ENCODE peak calls at places on chromosomes 1 and 21, in six cellular contexts. R, U, I, J, C and Q are unnamed samples.

GRCh38 chr1:183323849-183324683 is 94.1 kb downstream of the NMNAT2 start:
- DNase-seq in R (no peak), U (no peak), I (no peak), J (no peak), C (no peak), Q (no peak)

GRCh38 chr1:37718901-37719571 is 26.7 kb downstream of the CDCA8 start:
- DNase-seq in R (no peak), U (no peak), I (no peak), J (no peak), C (no peak), Q (no peak)

GRCh38 chr1:67945733-67946374 is 104.6 kb downstream of the DIRAS3 start:
- DNase-seq in R (no peak), U (no peak), I (peak), J (peak), C (no peak), Q (no peak)

GRCh38 chr1:14597343-14598006 is 1.0 kb upstream of the KAZN start:
- DNase-seq in R (no peak), U (peak), I (no peak), J (peak), C (no peak), Q (no peak)

GRCh38 chr1:221834698-221835538 is 93.0 kb upstream of the DUSP10 start:
- DNase-seq in R (no peak), U (no peak), I (no peak), J (no peak), C (no peak), Q (no peak)

GRCh38 chr1:1100296-1100695 is 15.6 kb downstream of the C1orf159 start:
- DNase-seq in R (no peak), U (peak), I (no peak), J (no peak), C (no peak), Q (no peak)

GRCh38 chr21:26782349-26782748 is 62.9 kb downstream of the ADAMTS1 start:
- DNase-seq in R (no peak), U (no peak), I (no peak), J (no peak), C (no peak), Q (no peak)

GRCh38 chr21:45363921-45364463 is 41.0 kb upstream of the COL18A1 start:
- DNase-seq in R (peak), U (peak), I (peak), J (peak), C (peak), Q (peak)

GRCh38 chr1:231959225-231959884 is 332.8 kb downstream of the DISC1 start:
- DNase-seq in R (no peak), U (no peak), I (no peak), J (no peak), C (no peak), Q (no peak)

GRCh38 chr21:17397703-17398102 is 115.1 kb upstream of the CXADR start:
- DNase-seq in R (no peak), U (no peak), I (no peak), J (no peak), C (no peak), Q (no peak)

GRCh38 chr1:22332166-22332717 is 119.4 kb upstream of the ZBTB40 start:
- DNase-seq in R (no peak), U (peak), I (no peak), J (peak), C (no peak), Q (no peak)

GRCh38 chr1:220915954-220916353 is 36.7 kb downstream of the HLX start:
- DNase-seq in R (no peak), U (no peak), I (no peak), J (no peak), C (no peak), Q (no peak)

GRCh38 chr21:34794686-34795085 is 125.9 kb downstream of the CLIC6 start:
- DNase-seq in R (no peak), U (no peak), I (no peak), J (no peak), C (no peak), Q (no peak)

GRCh38 chr1:112849425-112849966 is 106.5 kb downstream of the SLC16A1 start:
- DNase-seq in R (no peak), U (peak), I (no peak), J (no peak), C (no peak), Q (no peak)

GRCh38 chr1:190699165-190699564 is 221.5 kb upstream of the BRINP3 start:
- DNase-seq in R (no peak), U (no peak), I (no peak), J (no peak), C (no peak), Q (no peak)

GRCh38 chr1:239879321-239880170 is 212.1 kb upstream of the FMN2 start:
- DNase-seq in R (no peak), U (no peak), I (no peak), J (no peak), C (no peak), Q (no peak)

GRCh38 chr1:55870076-55870475 is 654.9 kb upstream of the USP24 start:
- DNase-seq in R (no peak), U (no peak), I (no peak), J (no peak), C (no peak), Q (no peak)

GRCh38 chr21:15809065-15809464 is 79.3 kb downstream of the USP25 start:
- DNase-seq in R (no peak), U (no peak), I (no peak), J (no peak), C (no peak), Q (no peak)

GRCh38 chr1:16921391-16922185 is at the start of gene CROCC:
- DNase-seq in R (no peak), U (peak), I (no peak), J (peak), C (peak), Q (peak)

GRCh38 chr1:171433451-171433850 is 51.9 kb upstream of the PRRC2C start:
- DNase-seq in R (no peak), U (no peak), I (no peak), J (no peak), C (no peak), Q (no peak)

GRCh38 chr1:228827026-228827425 is 91.7 kb downstream of the RHOU start:
- DNase-seq in R (no peak), U (no peak), I (peak), J (no peak), C (no peak), Q (no peak)

GRCh38 chr1:27912429-27912828 is 22.4 kb upstream of the SMPDL3B start:
- DNase-seq in R (no peak), U (no peak), I (no peak), J (no peak), C (no peak), Q (no peak)

GRCh38 chr1:95095833-95096217 is 21.3 kb upstream of the TLCD4 start:
- DNase-seq in R (no peak), U (no peak), I (no peak), J (no peak), C (no peak), Q (no peak)

GRCh38 chr1:30811187-30811586 is 53.6 kb upstream of the LAPTM5 start:
- DNase-seq in R (no peak), U (no peak), I (no peak), J (no peak), C (no peak), Q (no peak)

GRCh38 chr1:209248649-209249279 is 334.8 kb upstream of the CAMK1G start:
- DNase-seq in R (peak), U (no peak), I (peak), J (peak), C (peak), Q (no peak)

DNA sequence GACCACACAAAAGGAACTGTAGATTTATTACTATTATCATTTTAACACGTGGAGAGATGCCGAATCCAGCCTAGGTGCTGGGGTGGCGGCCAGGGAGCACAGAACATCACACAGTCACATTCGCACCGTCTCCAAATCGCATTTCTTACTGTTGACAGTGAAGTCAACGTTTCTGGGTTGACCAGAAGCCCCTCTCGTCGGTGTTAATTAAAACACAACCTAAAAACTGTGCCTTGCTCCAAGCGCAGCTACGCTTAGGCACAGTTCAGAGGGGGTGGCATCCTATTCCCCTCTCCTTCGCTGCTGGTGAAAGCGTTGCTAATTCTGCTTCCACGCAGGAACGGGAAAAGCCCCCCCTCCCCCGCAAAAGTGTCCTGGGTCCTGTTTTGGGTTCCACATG is 4.1 kb downstream of the RIPK4 start:
- DNase-seq in R (no peak), U (no peak), I (no peak), J (no peak), C (no peak), Q (no peak)
- H3K4me3 ChIP-seq in R (no peak), U (no peak), I (no peak), J (no peak), C (no peak), Q (no peak)

GRCh38 chr1:166969074-166969677 is 6.2 kb downstream of the ILDR2 start:
- DNase-seq in R (no peak), U (no peak), I (no peak), J (no peak), C (no peak), Q (no peak)
- TF ChIP-seq POLR2A in R (no peak), U (no peak), I (no peak), J (no peak), C (no peak), Q (no peak)

GRCh38 chr1:119139393-119139792 is 1.1 kb downstream of the WARS2 start:
- DNase-seq in R (no peak), U (no peak), I (no peak), J (no peak), C (no peak), Q (no peak)
- H3K4me3 ChIP-seq in R (peak), U (peak), I (peak), J (peak), C (peak), Q (peak)

GRCh38 chr1:108963052-108963686 is at the start of gene CLCC1:
- DNase-seq in R (peak), U (peak), I (peak), J (peak), C (peak), Q (peak)
- TF ChIP-seq POLR2A in R (peak), U (peak), I (peak), J (peak), C (peak), Q (peak)

GRCh38 chr1:9413877-9414213 is 121.2 kb downstream of the SPSB1 start:
- DNase-seq in R (no peak), U (no peak), I (no peak), J (no peak), C (peak), Q (no peak)
- H3K4me3 ChIP-seq in R (no peak), U (no peak), I (no peak), J (no peak), C (peak), Q (no peak)